ENCODE peak calls at places on chromosomes 2 and 18, in five cellular contexts. G is Panc1, V is cardiac muscle cell, U is uterus, W is foreskin fibroblast. Z is an unnamed sample.

GRCh38 chr2:105977212-105977611 is 216.9 kb downstream of the UXS1 start:
- DNase-seq in V (no peak), U (no peak), G (no peak), W (peak; percentile 50), Z (peak; percentile 25)

GRCh38 chr18:26548144-26549102 is at the start of gene KCTD1:
- DNase-seq in W (peak; percentile 84), G (peak; percentile 30), U (peak; percentile 67), V (peak; percentile 91), Z (no peak)

GRCh38 chr2:101116348-101116747 is 34.8 kb downstream of the TBC1D8 start:
- DNase-seq in V (no peak), W (no peak), U (no peak), G (no peak), Z (no peak)

GRCh38 chr18:61308795-61309393 is 24.3 kb upstream of the CDH20 start:
- DNase-seq in V (no peak), W (no peak), U (no peak), G (no peak), Z (no peak)

GRCh38 chr2:2528801-2529200 is 197.7 kb upstream of the MYT1L start:
- DNase-seq in V (no peak), G (no peak), U (no peak), W (no peak), Z (no peak)

GRCh38 chr2:238083919-238084318 is 16.2 kb upstream of the ESPNL start:
- DNase-seq in V (no peak), U (no peak), W (no peak), G (no peak), Z (no peak)

GRCh38 chr18:51235011-51235789 is 37.7 kb upstream of the MEX3C start:
- DNase-seq in V (no peak), W (no peak), G (no peak), U (no peak), Z (no peak)

GRCh38 chr18:72652990-72653593 is 109.0 kb upstream of the CBLN2 start:
- DNase-seq in G (peak; percentile 36), U (no peak), W (no peak), V (peak; percentile 49), Z (no peak)

GRCh38 chr2:233079953-233080835 is 20.1 kb downstream of the INPP5D start:
- DNase-seq in V (no peak), U (no peak), W (no peak), G (no peak), Z (no peak)

GRCh38 chr18:51398104-51398503 is 200.6 kb upstream of the MEX3C start:
- DNase-seq in U (no peak), V (no peak), W (no peak), G (no peak), Z (no peak)

GRCh38 chr18:37322497-37323035 is 243.0 kb downstream of the CELF4 start:
- DNase-seq in V (peak; percentile 79), G (no peak), W (peak; percentile 23), U (peak; percentile 24), Z (no peak)

GRCh38 chr18:48930926-48931325 is 19.8 kb downstream of the SMAD7 start:
- DNase-seq in W (no peak), V (no peak), U (no peak), G (no peak), Z (no peak)

GRCh38 chr18:48932822-48933510 is 17.8 kb downstream of the SMAD7 start:
- DNase-seq in W (no peak), G (no peak), V (no peak), U (no peak), Z (no peak)

GRCh38 chr18:48932462-48932818 is 18.3 kb downstream of the SMAD7 start:
- DNase-seq in G (no peak), V (no peak), U (no peak), W (no peak), Z (no peak)

GRCh38 chr18:48929951-48930713 is 20.6 kb downstream of the SMAD7 start:
- DNase-seq in U (no peak), W (no peak), G (no peak), V (peak; percentile 68), Z (peak; percentile 80)

DNA sequence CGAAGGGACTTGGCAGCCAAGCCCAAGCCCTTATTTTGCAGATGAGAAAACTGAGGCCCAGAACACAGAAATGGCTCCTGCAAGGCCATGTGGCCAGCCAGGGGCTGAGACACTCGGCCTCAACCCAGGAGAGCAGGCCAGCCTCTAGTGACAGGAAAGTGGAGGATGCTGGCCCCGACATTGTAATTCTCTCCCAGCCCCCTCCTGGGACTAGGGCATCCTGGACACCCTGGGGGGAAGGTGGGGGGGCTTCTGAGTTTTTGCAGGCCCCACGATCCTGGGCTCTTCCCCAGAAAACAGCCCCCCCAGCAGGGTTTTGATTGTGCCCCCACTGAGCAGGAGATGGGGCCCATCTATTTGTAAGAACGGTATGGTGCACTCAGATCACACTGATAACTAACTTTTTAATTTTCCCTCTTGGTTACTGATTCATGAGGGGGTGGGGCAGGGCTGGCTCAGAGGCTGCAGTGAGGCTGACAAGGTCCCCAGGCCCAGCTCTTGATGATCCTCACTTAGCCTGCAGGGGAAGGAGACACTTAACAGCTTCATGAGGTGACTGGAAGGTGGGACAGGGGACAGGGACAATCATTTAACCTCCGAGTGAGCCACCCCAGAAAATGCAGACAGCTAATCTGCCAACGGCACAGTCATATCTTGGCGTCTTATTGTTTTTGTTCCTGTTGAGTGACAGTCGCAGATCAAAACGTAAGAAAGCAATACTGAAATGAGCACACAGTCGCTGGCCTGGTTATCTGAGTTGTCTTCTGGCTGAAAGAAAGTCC is 18.9 kb downstream of the SMAD7 start:
- DNase-seq in V (no peak), W (no peak), G (no peak), U (no peak), Z (no peak)
- H3K4me3 ChIP-seq in V (no peak overlapping the region), W (no peak overlapping the region), G (no peak overlapping the region), U (no peak overlapping the region), Z (no peak overlapping the region)

DNA sequence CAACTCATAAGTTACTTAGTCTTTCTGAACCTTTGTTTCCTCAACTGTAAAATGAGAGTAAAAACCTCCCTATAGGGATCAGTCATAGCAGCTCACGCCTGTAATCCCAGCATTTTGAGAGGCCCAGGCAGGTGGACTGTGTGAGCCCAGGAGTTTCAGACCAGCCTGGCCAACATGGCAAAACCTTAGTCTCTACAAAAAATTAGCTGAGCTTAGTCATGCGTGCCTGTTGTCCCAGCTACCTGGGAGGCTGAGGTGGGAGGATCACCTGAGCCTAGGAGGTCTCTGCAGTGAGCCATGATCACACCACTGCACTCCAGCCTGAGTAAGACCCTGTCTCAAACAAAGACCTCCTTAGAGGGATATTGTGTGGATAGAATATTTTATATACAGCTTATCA is 2.3 kb downstream of the GPR155 start:
- DNase-seq in V (no peak), U (no peak), W (no peak), G (no peak), Z (no peak)
- H3K4me3 ChIP-seq in V (no peak overlapping the region), U (no peak overlapping the region), W (no peak overlapping the region), G (no peak overlapping the region), Z (no peak overlapping the region)

DNA sequence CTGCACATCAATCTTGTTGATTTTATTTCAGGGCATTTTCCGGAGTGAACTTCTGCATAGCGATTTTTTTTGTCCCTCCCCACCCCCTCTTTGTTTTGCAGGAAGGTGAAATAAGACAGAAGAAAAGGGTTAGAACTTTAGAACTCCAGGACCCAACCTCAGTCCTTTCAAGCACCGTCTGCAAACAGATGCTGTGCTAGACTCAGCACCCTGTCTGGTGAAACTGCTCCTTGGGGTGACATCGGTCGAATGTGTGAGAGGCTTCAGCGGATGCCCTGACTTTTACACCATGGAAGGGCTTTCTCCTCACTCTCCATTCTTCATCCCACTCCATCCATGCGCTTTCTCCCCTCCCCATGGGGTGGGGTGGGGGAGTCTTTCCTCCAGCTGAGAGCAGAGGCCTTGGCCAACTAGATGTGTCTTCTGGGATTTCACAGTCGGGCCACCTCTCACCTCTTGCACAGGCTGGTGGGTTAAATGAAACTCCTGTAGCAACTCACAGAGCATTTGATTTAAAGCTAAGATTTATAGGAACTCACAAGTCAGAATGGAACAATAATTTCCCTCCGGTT is 43.3 kb upstream of the EDAR start:
- DNase-seq in V (no peak), W (no peak), G (no peak), U (no peak), Z (no peak)
- H3K4me3 ChIP-seq in V (peak overlapping the region; percentile 19), W (no peak overlapping the region), G (peak overlapping the region; percentile 31), U (no peak overlapping the region), Z (no peak overlapping the region)

DNA sequence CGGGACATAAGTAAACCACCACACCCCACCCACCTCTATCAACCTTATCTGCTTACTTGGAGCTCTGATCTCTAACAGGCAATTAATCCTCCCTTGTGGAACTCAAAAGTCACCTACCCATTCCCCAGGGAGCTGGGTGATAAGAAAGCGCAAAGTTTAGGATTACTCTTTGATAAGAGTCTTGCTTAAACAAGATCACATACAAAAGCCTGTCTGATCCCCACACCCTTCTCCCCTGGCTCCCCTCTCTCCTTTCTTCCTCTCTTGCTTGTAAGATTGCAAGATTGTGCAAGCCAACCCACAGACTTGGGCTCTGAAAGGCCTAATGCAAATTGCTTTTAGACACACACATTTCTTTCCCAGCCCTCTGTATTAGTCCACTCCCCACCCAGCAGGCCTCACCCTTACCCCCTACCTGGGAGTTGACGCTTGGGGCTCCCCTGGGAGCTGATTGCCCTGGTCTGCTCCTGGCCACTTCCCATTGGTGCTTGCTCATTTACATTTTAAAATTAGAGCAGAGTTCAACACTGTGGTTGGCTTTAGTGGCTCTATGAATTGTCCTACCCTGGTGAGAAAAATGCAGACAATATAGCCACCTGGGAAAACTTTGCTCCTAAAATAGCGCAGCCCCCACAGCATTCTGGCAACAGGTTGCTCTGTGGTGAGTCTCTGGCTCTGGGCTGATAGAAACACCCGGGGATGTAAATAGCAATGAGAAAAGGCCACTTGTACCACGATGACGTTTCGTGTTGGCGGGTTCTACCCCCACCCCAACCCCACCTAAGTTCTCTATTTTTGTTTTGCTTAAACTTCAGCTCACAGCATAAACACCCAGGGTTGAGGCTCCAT is 92.8 kb upstream of the MSH2 start:
- DNase-seq in W (no peak), U (no peak), G (no peak), V (no peak), Z (no peak)
- H3K4me3 ChIP-seq in W (no peak overlapping the region), U (no peak overlapping the region), G (no peak overlapping the region), V (no peak overlapping the region), Z (no peak overlapping the region)

DNA sequence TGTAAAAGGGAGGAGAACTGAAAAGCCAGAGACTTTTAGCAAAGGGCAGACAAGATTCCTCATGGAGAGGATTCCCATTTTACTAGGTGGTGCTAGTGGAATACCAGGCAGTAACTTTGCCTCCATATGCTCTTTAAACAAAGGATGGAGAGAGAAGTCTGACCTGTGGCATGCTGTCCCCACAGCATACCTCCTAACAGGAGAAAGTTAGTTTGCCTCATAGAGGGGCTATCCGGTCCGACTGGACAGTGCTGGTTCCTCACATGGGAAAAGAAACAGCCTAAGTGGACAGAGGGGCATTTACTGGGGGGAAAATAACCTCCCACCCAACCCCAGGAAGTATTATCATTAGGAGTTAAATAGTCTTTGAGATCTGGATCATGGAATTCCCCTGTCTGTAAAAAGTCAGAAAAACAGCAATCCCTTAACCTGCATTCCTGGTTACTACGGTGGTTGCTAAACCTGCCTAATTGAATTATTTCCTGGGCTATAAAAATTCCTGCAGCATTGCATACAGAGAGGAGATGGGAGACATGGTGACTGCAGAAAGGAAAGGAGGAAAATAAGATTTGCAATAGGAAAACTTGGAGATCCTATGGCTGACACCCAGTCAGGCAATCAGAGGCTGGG is 31.5 kb upstream of the GMCL1 start:
- DNase-seq in V (no peak), G (no peak), W (no peak), U (no peak), Z (no peak)
- H3K4me3 ChIP-seq in V (no peak overlapping the region), G (no peak overlapping the region), W (peak overlapping the region; percentile 33), U (peak overlapping the region; percentile 45), Z (peak overlapping the region; percentile 33)

DNA sequence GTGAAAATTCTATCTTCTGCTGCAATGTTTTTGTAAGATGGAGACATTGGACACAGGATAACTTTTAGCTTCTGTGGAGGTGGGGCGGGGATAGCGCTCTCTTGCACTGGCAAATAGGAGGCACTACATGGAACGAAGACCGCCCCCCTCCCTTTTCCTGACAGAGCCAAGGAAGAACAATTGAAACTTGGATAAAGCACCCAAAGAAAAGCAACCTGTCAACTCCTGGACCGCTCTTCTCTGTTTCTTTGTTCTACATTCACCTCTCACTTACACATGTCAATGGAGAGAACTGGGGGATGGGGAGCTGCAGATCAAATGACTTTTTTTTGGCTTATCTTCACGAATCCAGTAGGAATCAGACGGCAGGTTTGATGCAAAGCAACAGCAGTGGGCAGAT is 126.3 kb upstream of the CHAC2 start:
- DNase-seq in W (no peak), U (no peak), V (no peak), G (no peak), Z (no peak)
- H3K4me3 ChIP-seq in W (no peak overlapping the region), U (no peak overlapping the region), V (no peak overlapping the region), G (no peak overlapping the region), Z (no peak overlapping the region)